ENCODE peak calls at places on chromosomes 5 and 9, in ten cellular contexts. V is AG04450; M is GM23338; C is neural progenitor cell; U is tibial artery; R is lung; N is CD8-positive, alpha-beta T cell; G is PC-3; X is IMR-90; T is coronary artery. B is an unnamed sample.

GRCh38 chr5:132501961-132502931 is 11.7 kb upstream of the IRF1 start:
- DNase-seq in U (peak; percentile 63), X (peak; percentile 69), C (no peak), G (no peak), R (peak; percentile 30), V (no peak), N (no peak), T (no peak), M (no peak), B (no peak)

GRCh38 chr9:87770616-87771015 is 44.7 kb downstream of the CTSL start:
- DNase-seq in G (no peak), T (no peak), V (no peak), M (peak; percentile 25), X (no peak), R (no peak), U (no peak), C (no peak), N (no peak), B (no peak)

GRCh38 chr5:75335952-75336624 is 932 bp upstream of the HMGCR start:
- DNase-seq in T (no peak), N (no peak), V (peak; percentile 50), X (peak; percentile 88), U (no peak), C (no peak), R (peak; percentile 51), M (peak; percentile 62), G (peak; percentile 69), B (peak; percentile 63)

GRCh38 chr9:84667571-84668203 is 1.8 kb upstream of the NTRK2 start:
- DNase-seq in R (no peak), C (peak; percentile 58), N (no peak), U (no peak), T (no peak), M (peak; percentile 56), G (no peak), V (no peak), X (peak; percentile 12), B (no peak)

GRCh38 chr5:16754621-16755020 is 137.8 kb upstream of the RETREG1 start:
- DNase-seq in M (peak; percentile 52), V (no peak), N (no peak), G (no peak), U (no peak), T (no peak), R (no peak), C (peak; percentile 87), X (no peak), B (peak; percentile 72)

GRCh38 chr5:1594336-1595106 is 70.8 kb upstream of the LPCAT1 start:
- DNase-seq in N (peak; percentile 75), G (peak; percentile 22), C (peak; percentile 96), R (peak; percentile 85), M (peak; percentile 82), U (peak; percentile 78), X (no peak), T (no peak), V (no peak), B (peak; percentile 83)

GRCh38 chr5:58381566-58381965 is 78.3 kb downstream of the PLK2 start:
- DNase-seq in M (no peak), V (no peak), X (no peak), T (no peak), N (no peak), R (no peak), C (no peak), U (no peak), G (no peak), B (no peak)

GRCh38 chr5:111722016-111722591 is 34.9 kb downstream of the NREP start:
- DNase-seq in T (no peak), G (no peak), N (no peak), R (no peak), X (no peak), C (no peak), U (no peak), M (no peak), V (no peak), B (no peak)

GRCh38 chr5:73818357-73818756 is 192.4 kb downstream of the ARHGEF28 start:
- DNase-seq in R (no peak), U (no peak), X (peak; percentile 90), N (no peak), G (peak; percentile 33), T (no peak), M (no peak), V (peak; percentile 47), C (no peak), B (no peak)

GRCh38 chr5:90472783-90473182 is 1.8 kb downstream of the MBLAC2 start:
- DNase-seq in M (no peak), X (no peak), T (no peak), G (no peak), R (no peak), N (no peak), C (no peak), V (no peak), U (no peak), B (no peak)
- H3K4me3 ChIP-seq in M (peak overlapping the region; percentile 83), X (no peak overlapping the region), T (peak overlapping the region; percentile 84), G (peak overlapping the region; percentile 94), R (no peak overlapping the region), N (peak overlapping the region; percentile 93), C (peak overlapping the region; percentile 67), V (peak overlapping the region; percentile 86), U (peak overlapping the region; percentile 77), B (peak overlapping the region; percentile 55)

DNA sequence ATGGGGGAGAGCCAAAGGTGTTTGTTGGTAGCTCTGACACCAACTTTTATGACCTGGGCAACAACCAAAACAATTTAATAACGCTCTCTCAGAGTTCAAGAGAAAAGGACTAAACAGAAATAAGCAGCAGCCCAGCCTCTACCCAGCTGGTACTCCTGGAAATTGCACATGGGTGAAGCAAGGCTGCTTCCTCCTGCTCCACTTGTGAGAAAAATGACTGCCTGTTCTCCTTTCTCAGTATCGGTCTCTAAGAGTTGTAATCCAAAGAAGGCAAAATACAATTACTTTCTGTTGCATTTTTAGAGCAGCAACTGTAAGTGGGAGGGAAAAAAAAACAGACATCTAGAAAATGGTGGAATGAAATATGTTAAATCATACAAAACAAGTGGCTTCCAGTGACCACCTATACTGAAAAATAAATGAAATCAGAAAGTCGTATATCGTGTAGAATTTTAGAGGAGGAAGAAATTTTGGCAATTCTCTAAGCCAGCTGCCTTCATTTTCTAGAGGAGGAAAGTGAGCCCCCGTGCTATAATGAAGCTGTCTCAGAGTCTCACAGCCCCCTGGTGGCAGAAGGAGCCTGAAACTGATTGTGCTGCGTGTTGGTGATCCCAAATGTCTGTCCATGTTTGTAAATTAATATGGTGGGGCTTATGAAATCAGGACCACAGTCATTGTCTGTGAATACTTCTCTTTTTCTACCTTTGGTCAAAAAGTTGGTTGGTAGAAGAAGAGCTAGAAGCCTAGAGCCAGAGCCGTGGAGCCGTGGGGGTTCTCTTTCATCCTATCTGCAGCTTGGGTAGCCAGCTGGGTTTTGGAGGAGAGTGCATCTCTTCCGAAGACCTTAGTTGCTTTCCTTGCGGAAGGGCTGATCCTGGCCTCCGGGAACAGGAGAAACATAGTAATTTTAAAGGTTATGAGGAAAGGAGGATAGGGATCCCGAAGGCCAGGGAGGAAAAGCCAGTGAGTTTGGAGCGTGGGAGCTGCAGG is 139.9 kb downstream of the PIP5K1B start:
- DNase-seq in M (peak; percentile 85), X (peak; percentile 8), U (no peak), G (peak; percentile 24), T (no peak), N (no peak), R (no peak), V (no peak), C (peak; percentile 68), B (peak; percentile 41)
- TF ChIP-seq CTCF in M (peak; percentile 78), X (peak; percentile 39), U (peak; percentile 53), G (peak; percentile 62), T (peak; percentile 18), N (peak; percentile 15), R (peak; percentile 11), V (peak; percentile 54), C (peak; percentile 77), B (peak; percentile 69)

GRCh38 chr5:138093036-138093435 is 9.2 kb downstream of the WNT8A start:
- DNase-seq in M (no peak), R (no peak), U (no peak), C (no peak), N (no peak), V (no peak), T (no peak), X (no peak), G (no peak), B (no peak)

GRCh38 chr5:138095100-138095907 is 11.5 kb downstream of the WNT8A start:
- DNase-seq in X (no peak), G (no peak), C (no peak), N (no peak), V (no peak), T (no peak), M (peak; percentile 85), R (no peak), U (no peak), B (no peak)

GRCh38 chr5:138096363-138096762 is 12.5 kb downstream of the WNT8A start:
- DNase-seq in G (no peak), X (no peak), N (no peak), R (no peak), T (no peak), C (no peak), U (no peak), M (no peak), V (no peak), B (no peak)

GRCh38 chr5:138091685-138092084 is 7.9 kb downstream of the WNT8A start:
- DNase-seq in M (no peak), C (no peak), G (no peak), V (no peak), R (no peak), X (no peak), N (no peak), U (no peak), T (no peak), B (no peak)

GRCh38 chr5:138092301-138092700 is 8.5 kb downstream of the WNT8A start:
- DNase-seq in M (peak; percentile 51), T (no peak), N (no peak), G (no peak), V (no peak), X (no peak), C (no peak), R (no peak), U (no peak), B (no peak)
- H3K27ac ChIP-seq in M (no peak overlapping the region), T (no peak overlapping the region), N (no peak overlapping the region), G (no peak overlapping the region), V (no peak overlapping the region), X (no peak overlapping the region), C (no peak overlapping the region), R (no peak overlapping the region), U (no peak overlapping the region), B (no peak overlapping the region)

GRCh38 chr5:5295361-5295760 is 127.1 kb upstream of the ICE1 start:
- DNase-seq in T (no peak), X (no peak), U (no peak), M (no peak), V (no peak), R (no peak), C (no peak), G (no peak), N (no peak), B (no peak)

GRCh38 chr5:5297432-5298067 is 124.9 kb upstream of the ICE1 start:
- DNase-seq in N (no peak), V (no peak), R (no peak), C (no peak), U (no peak), G (no peak), X (no peak), M (no peak), T (no peak), B (no peak)

GRCh38 chr5:5298841-5299543 is 123.5 kb upstream of the ICE1 start:
- DNase-seq in U (no peak), M (no peak), R (no peak), N (no peak), C (no peak), G (no peak), V (no peak), T (no peak), X (no peak), B (no peak)

GRCh38 chr5:5296061-5296460 is 126.4 kb upstream of the ICE1 start:
- DNase-seq in C (no peak), U (no peak), T (no peak), X (no peak), N (no peak), G (no peak), V (no peak), R (no peak), M (no peak), B (no peak)

GRCh38 chr5:5298068-5298633 is 124.3 kb upstream of the ICE1 start:
- DNase-seq in X (no peak), R (no peak), V (no peak), U (no peak), C (no peak), G (no peak), T (no peak), M (no peak), N (no peak), B (no peak)
- H3K4me3 ChIP-seq in X (no peak overlapping the region), R (no peak overlapping the region), V (no peak overlapping the region), U (no peak overlapping the region), C (no peak overlapping the region), G (no peak overlapping the region), T (no peak overlapping the region), M (no peak overlapping the region), N (no peak overlapping the region), B (no peak overlapping the region)

B was measured in WERI-Rb-1.